ENCODE peak calls at places on chromosome 3, in nine cellular contexts. S is NCI-H1092, H is epithelial cell of esophagus, N is cardiac fibroblast, F is NCI-H1105, R is HuH-7, Q is tibial artery, Y is GM06990, G is astrocyte of the spinal cord. K is an unnamed sample.

GRCh38 chr3:102087236-102087635 is 237.9 kb downstream of the NFKBIZ start:
- DNase-seq in S (no peak), H (no peak), N (no peak), F (no peak), R (no peak), Q (no peak), Y (no peak), G (no peak), K (no peak)

GRCh38 chr3:133940536-133940935 is 44.9 kb upstream of the RAB6B start:
- DNase-seq in S (no peak), H (no peak), N (no peak), F (no peak), R (no peak), Q (peak), Y (no peak), G (no peak), K (no peak)

GRCh38 chr3:24129549-24129948 is 184.5 kb downstream of the NR1D2 start:
- DNase-seq in S (peak), H (peak), N (no peak), F (peak), R (no peak), Q (no peak), Y (no peak), G (no peak), K (no peak)

GRCh38 chr3:13072239-13073041 is 789 bp downstream of the IQSEC1 start:
- DNase-seq in S (peak), H (peak), N (no peak), F (peak), R (no peak), Q (peak), Y (peak), G (no peak), K (no peak)

GRCh38 chr3:140719841-140720240 is 42.0 kb downstream of the TRIM42 start:
- DNase-seq in S (no peak), H (no peak), N (peak), F (no peak), R (no peak), Q (no peak), Y (no peak), G (no peak), K (no peak)

GRCh38 chr3:193620650-193621049 is 27.6 kb downstream of the OPA1 start:
- DNase-seq in S (no peak), H (peak), N (peak), F (no peak), R (no peak), Q (no peak), Y (peak), G (peak), K (no peak)

GRCh38 chr3:171039674-171040073 is 13.2 kb upstream of the SLC2A2 start:
- DNase-seq in S (no peak), H (no peak), N (no peak), F (no peak), R (no peak), Q (no peak), Y (no peak), G (no peak), K (no peak)

GRCh38 chr3:168081856-168082255 is 13.9 kb downstream of the GOLIM4 start:
- DNase-seq in S (no peak), H (no peak), N (no peak), F (no peak), R (no peak), Q (no peak), Y (no peak), G (no peak), K (no peak)

GRCh38 chr3:23174426-23175039 is 28.6 kb upstream of the UBE2E2 start:
- DNase-seq in S (no peak), H (no peak), N (peak), F (no peak), R (no peak), Q (no peak), Y (no peak), G (no peak), K (no peak)

GRCh38 chr3:43286886-43287301 is 554 bp downstream of the SNRK start:
- DNase-seq in S (no peak), H (peak), N (no peak), F (no peak), R (no peak), Q (no peak), Y (peak), G (no peak), K (no peak)